ENCODE peak calls at places on chromosomes 11 and 22, in seven cellular contexts. Q is AG04450, Z is A673, C is colonic mucosa, I is GM12878, P is right atrium auricular region, M is NB4. B is an unnamed sample.

GRCh38 chr11:82750643-82751139 is 17.0 kb upstream of the FAM181B start:
- DNase-seq in Q (no peak), Z (peak), C (no peak), I (no peak), P (no peak), M (peak), B (no peak)

GRCh38 chr11:12930850-12931249 is 78.3 kb upstream of the RASSF10 start:
- DNase-seq in Q (no peak), Z (no peak), C (no peak), I (no peak), P (no peak), M (no peak), B (peak)

GRCh38 chr22:30277547-30278344 is 11.1 kb upstream of the OSM start:
- DNase-seq in Q (no peak), Z (peak), C (peak), I (no peak), P (peak), M (peak), B (peak)

GRCh38 chr11:48154162-48154561 is 62.4 kb upstream of the OR4B1 start:
- DNase-seq in Q (no peak), Z (peak), C (no peak), I (no peak), P (no peak), M (no peak), B (peak)

GRCh38 chr11:125300791-125301218 is 136.3 kb downstream of the PKNOX2 start:
- DNase-seq in Q (peak), Z (no peak), C (no peak), I (no peak), P (no peak), M (peak), B (peak)

GRCh38 chr22:24429411-24430365 is 2.3 kb downstream of the ADORA2A start:
- DNase-seq in Q (no peak), Z (peak), C (no peak), I (no peak), P (no peak), M (peak), B (peak)

GRCh38 chr22:25125693-25126357 is 73.8 kb upstream of the CRYBB3 start:
- DNase-seq in Q (no peak), Z (no peak), C (no peak), I (no peak), P (no peak), M (no peak), B (no peak)

GRCh38 chr22:21642584-21643448 is 714 bp downstream of the SDF2L1 start:
- DNase-seq in Q (no peak), Z (peak), C (peak), I (no peak), P (no peak), M (peak), B (peak)

GRCh38 chr11:18321622-18321990 is 334 bp downstream of the HPS5 start:
- DNase-seq in Q (no peak), Z (no peak), C (no peak), I (no peak), P (no peak), M (peak), B (no peak)

GRCh38 chr11:70948855-70949551 is 303.4 kb downstream of the SHANK2 start:
- DNase-seq in Q (no peak), Z (peak), C (no peak), I (no peak), P (no peak), M (no peak), B (no peak)

GRCh38 chr11:110712643-110713468 is 619 bp upstream of the ARHGAP20 start:
- DNase-seq in Q (no peak), Z (peak), C (peak), I (no peak), P (no peak), M (no peak), B (peak)

GRCh38 chr11:24664399-24664798 is 167.5 kb downstream of the LUZP2 start:
- DNase-seq in Q (no peak), Z (no peak), C (no peak), I (no peak), P (no peak), M (no peak), B (no peak)

GRCh38 chr22:20027966-20028854 is 7.3 kb downstream of the TANGO2 start:
- DNase-seq in Q (no peak), Z (peak), C (no peak), I (no peak), P (no peak), M (peak), B (peak)

GRCh38 chr22:30824711-30825110 is 130.0 kb downstream of the OSBP2 start:
- DNase-seq in Q (no peak), Z (no peak), C (no peak), I (no peak), P (no peak), M (no peak), B (no peak)

GRCh38 chr11:34358666-34359547 is 1.1 kb upstream of the ABTB2 start:
- DNase-seq in Q (no peak), Z (peak), C (peak), I (peak), P (peak), M (peak), B (peak)

GRCh38 chr11:133821776-133822175 is 23.5 kb downstream of the SPATA19 start:
- DNase-seq in Q (no peak), Z (peak), C (peak), I (no peak), P (no peak), M (peak), B (no peak)

GRCh38 chr11:100525197-100525596 is 161.9 kb upstream of the ARHGAP42 start:
- DNase-seq in Q (no peak), Z (no peak), C (no peak), I (no peak), P (no peak), M (no peak), B (no peak)

GRCh38 chr11:65439331-65440181 is 17.0 kb downstream of the NEAT1 start:
- DNase-seq in Q (no peak), Z (no peak), C (peak), I (no peak), P (peak), M (no peak), B (peak)

GRCh38 chr22:38049812-38050619 is 7.2 kb upstream of the PICK1 start:
- DNase-seq in Q (no peak), Z (no peak), C (no peak), I (no peak), P (no peak), M (no peak), B (no peak)

GRCh38 chr11:68835749-68836148 is 6.0 kb downstream of the CPT1A start:
- DNase-seq in Q (no peak), Z (no peak), C (no peak), I (no peak), P (no peak), M (no peak), B (no peak)

GRCh38 chr11:68835328-68835727 is 6.4 kb downstream of the CPT1A start:
- DNase-seq in Q (no peak), Z (no peak), C (peak), I (no peak), P (no peak), M (no peak), B (no peak)

GRCh38 chr11:68831124-68831523 is 10.6 kb downstream of the CPT1A start:
- DNase-seq in Q (no peak), Z (no peak), C (peak), I (no peak), P (no peak), M (no peak), B (no peak)

GRCh38 chr11:68828957-68829356 is 12.8 kb downstream of the CPT1A start:
- DNase-seq in Q (no peak), Z (no peak), C (no peak), I (no peak), P (no peak), M (no peak), B (no peak)

DNA sequence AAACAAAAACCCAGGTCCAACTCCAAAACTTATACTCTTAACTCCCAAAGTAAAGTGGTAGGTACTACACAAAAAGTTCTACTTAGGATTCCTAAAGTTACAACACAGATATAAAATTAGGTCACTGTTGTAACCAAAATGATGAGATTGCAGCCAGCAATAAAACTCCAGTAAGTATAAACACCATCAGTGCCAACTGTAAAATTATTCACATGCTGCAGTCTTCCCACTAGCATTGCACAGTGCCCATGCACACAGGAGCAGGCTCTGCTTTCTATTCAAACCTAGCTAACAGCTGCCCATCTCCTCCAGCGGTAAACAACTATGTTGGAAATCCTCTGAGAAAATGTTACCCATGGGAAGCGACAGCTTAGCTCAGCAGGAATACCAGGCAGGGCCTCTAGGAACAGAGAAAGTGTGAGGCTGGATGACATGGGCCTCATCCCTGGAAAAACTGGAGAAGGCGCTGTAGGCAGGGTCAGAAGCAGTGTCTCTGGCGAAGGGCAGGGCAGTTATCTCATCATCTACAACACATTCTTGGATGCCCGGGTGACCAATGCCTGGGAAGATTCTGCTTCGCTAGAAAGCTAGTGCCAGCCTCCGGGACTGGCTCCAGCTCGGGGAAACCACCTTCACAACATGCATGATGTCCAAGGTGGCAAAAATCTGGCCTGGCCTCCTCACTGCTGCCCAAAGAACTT is 9.1 kb downstream of the CPT1A start:
- DNase-seq in Q (no peak), Z (no peak), C (peak), I (no peak), P (no peak), M (no peak), B (no peak)
- H3K4me3 ChIP-seq in Q (no peak), Z (no peak), C (no peak), I (no peak), P (no peak), M (no peak), B (no peak)

DNA sequence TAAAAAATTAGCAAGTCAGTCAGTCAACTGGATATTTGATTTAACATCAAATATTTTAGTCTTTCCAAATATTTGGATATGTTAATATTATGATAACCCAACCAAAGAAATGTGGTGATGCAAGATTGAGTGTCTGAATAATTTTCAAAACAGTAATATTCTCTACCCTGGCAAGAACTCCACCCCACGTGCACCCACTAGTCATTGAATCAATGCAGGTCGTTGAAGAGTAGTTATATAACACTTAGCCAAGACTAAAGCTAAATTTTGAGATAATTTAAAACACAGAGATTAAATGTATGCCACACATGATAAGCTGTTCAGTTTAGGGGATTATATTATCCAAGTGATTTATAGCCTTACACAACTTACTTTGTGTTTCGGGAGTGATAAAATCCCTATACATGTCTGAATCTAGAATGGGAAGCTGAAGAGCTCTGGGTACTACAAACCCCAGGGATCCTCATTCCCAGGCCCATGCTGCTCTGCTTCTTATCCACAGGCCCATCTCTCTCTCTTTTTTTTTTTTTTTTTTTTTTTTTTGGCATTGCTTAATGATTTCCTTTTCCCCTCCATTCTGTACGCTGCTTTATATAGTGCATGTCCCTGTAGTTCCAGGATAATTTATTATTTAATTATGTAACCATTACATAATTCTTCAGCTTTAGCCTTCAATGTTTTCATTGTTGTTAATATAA is 392.9 kb downstream of the NTM start:
- DNase-seq in Q (no peak), Z (peak), C (no peak), I (no peak), P (no peak), M (no peak), B (peak)
- H3K4me3 ChIP-seq in Q (no peak), Z (no peak), C (no peak), I (no peak), P (no peak), M (no peak), B (no peak)

GRCh38 chr11:116500833-116501622 is 271.8 kb downstream of the BUD13 start:
- DNase-seq in Q (no peak), Z (no peak), C (no peak), I (no peak), P (no peak), M (no peak), B (no peak)
- H3K4me3 ChIP-seq in Q (no peak), Z (no peak), C (no peak), I (no peak), P (no peak), M (no peak), B (no peak)

GRCh38 chr11:117830674-117831351 is 6.3 kb upstream of the FXYD2 start:
- DNase-seq in Q (no peak), Z (no peak), C (peak), I (no peak), P (no peak), M (peak), B (no peak)
- H3K4me3 ChIP-seq in Q (no peak), Z (no peak), C (no peak), I (no peak), P (no peak), M (no peak), B (no peak)

DNA sequence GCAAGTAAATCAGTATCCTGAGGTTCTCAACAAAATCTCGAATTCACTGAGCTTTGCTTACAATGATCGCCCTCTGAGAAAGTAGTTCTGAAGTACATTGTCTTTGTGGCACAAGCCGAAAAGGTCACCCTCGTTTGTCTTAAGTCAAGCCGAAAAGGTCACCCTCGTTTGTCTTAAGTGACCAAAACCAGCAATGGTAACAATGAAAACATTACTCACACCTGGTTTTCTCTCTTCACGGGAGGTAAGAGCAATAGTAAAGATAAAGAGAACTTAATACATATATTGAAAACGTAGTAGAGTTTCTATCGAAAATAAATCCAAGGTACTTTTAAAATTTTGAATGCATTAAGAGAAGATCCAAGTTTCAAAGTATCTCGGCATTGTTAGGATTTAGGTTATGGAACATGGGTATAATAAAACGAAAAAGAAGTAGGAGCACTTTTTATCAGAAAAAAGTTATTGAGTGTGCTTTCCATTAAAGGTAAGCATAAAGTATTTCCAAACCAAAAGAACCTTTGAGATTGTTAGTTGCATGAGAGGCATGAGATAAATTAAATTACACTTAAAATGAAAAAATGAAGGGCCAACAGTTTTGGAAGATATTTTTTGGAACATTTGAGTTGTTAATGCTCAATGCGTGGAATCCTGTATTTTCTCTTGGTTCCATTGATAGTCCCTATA is 1.2 kb downstream of the BARX2 start:
- DNase-seq in Q (no peak), Z (no peak), C (no peak), I (no peak), P (no peak), M (no peak), B (no peak)
- H3K4me3 ChIP-seq in Q (no peak), Z (peak), C (peak), I (no peak), P (no peak), M (no peak), B (no peak)